ENCODE peak calls at places on chromosomes 5 and 9, in nine cellular contexts. I, Z, T, U, F, J, W, G and Q are unnamed samples.

GRCh38 chr5:152632380-152632779 is 227.3 kb upstream of the NMUR2 start:
- DNase-seq in I (no peak), J (no peak), W (no peak), T (no peak), Z (no peak), G (no peak), U (no peak), F (no peak), Q (no peak)

GRCh38 chr5:173310861-173311515 is 17.2 kb downstream of the STC2 start:
- DNase-seq in T (peak; percentile 57), G (peak; percentile 51), Z (no peak), W (no peak), F (no peak), U (no peak), J (no peak), I (no peak), Q (no peak)

GRCh38 chr9:77158772-77159513 is 18.4 kb upstream of the VPS13A start:
- DNase-seq in Z (no peak), G (peak; percentile 44), J (no peak), F (no peak), T (no peak), W (peak; percentile 55), I (no peak), U (no peak), Q (no peak)

GRCh38 chr9:29564564-29564963 is 1991.3 kb upstream of the C9orf72 start:
- DNase-seq in F (no peak), T (no peak), G (no peak), U (no peak), J (no peak), W (no peak), I (no peak), Z (no peak), Q (no peak)

GRCh38 chr9:127389391-127390242 is 7.4 kb upstream of the SLC2A8 start:
- DNase-seq in I (no peak), J (no peak), Z (peak; percentile 29), T (no peak), F (no peak), W (no peak), G (no peak), U (no peak), Q (no peak)

GRCh38 chr5:81183811-81184748 is 49.0 kb upstream of the CKMT2 start:
- DNase-seq in J (no peak), U (no peak), G (peak; percentile 80), T (no peak), Z (no peak), I (no peak), F (peak; percentile 68), W (no peak), Q (no peak)

GRCh38 chr9:74672237-74672636 is 175.1 kb downstream of the RORB start:
- DNase-seq in Z (no peak), T (no peak), I (no peak), U (no peak), W (peak; percentile 45), F (no peak), J (no peak), G (no peak), Q (no peak)

GRCh38 chr5:113214026-113214425 is 220.8 kb downstream of the TSSK1B start:
- DNase-seq in G (no peak), W (no peak), T (no peak), Z (no peak), F (no peak), I (no peak), J (no peak), U (no peak), Q (no peak)

GRCh38 chr9:115209601-115210306 is 91.8 kb upstream of the TNC start:
- DNase-seq in F (no peak), T (no peak), Z (no peak), J (peak; percentile 45), U (no peak), G (no peak), W (peak; percentile 70), I (no peak), Q (no peak)

GRCh38 chr5:108917596-108917995 is 169.9 kb downstream of the FER start:
- DNase-seq in J (no peak), F (no peak), U (no peak), T (no peak), Z (no peak), W (peak; percentile 77), G (no peak), I (no peak), Q (no peak)

GRCh38 chr5:115068239-115069086 is 101.2 kb downstream of the TRIM36 start:
- DNase-seq in G (no peak), W (peak; percentile 63), U (no peak), J (peak; percentile 53), F (peak; percentile 33), T (no peak), I (peak; percentile 2), Z (no peak), Q (peak; percentile 9)

GRCh38 chr5:124285071-124285470 is 461.4 kb downstream of the ZNF608 start:
- DNase-seq in U (no peak), W (no peak), T (no peak), F (no peak), G (no peak), I (no peak), Z (no peak), J (no peak), Q (no peak)

GRCh38 chr5:90909945-90910344 is 351.3 kb downstream of the ADGRV1 start:
- DNase-seq in J (no peak), G (no peak), F (no peak), Z (no peak), W (no peak), I (no peak), U (no peak), T (no peak), Q (no peak)

GRCh38 chr5:177604116-177604521 is 4.2 kb downstream of the B4GALT7 start:
- DNase-seq in U (no peak), W (no peak), J (no peak), G (no peak), Z (no peak), I (no peak), T (no peak), F (no peak), Q (no peak)

GRCh38 chr5:1524799-1525623 is 1.3 kb upstream of the LPCAT1 start:
- DNase-seq in U (no peak), T (peak; percentile 22), J (peak; percentile 38), W (no peak), Z (peak; percentile 36), I (no peak), G (no peak), F (no peak), Q (no peak)

GRCh38 chr5:115360036-115360685 is 63.7 kb upstream of the CCDC112 start:
- DNase-seq in W (peak; percentile 56), J (no peak), I (no peak), U (no peak), Z (no peak), F (no peak), G (no peak), T (no peak), Q (no peak)

GRCh38 chr9:104025945-104026344 is 68.2 kb upstream of the SMC2 start:
- DNase-seq in J (no peak), U (no peak), F (no peak), G (peak; percentile 4), W (no peak), I (no peak), Z (no peak), T (no peak), Q (no peak)

GRCh38 chr5:54309237-54309636 is 1.1 kb downstream of the ARL15 start:
- DNase-seq in F (no peak), J (no peak), W (no peak), G (no peak), I (no peak), Z (no peak), U (no peak), T (no peak), Q (no peak)

GRCh38 chr5:93279292-93279974 is 301.6 kb downstream of the NR2F1-AS1 start:
- DNase-seq in I (no peak), W (no peak), U (no peak), J (no peak), T (no peak), F (no peak), Z (no peak), G (no peak), Q (no peak)

GRCh38 chr9:124698265-124698664 is 72.8 kb downstream of the NR6A1 start:
- DNase-seq in W (peak; percentile 47), T (no peak), G (no peak), Z (no peak), I (no peak), J (no peak), U (no peak), F (no peak), Q (no peak)

GRCh38 chr5:149274964-149275363 is 3.3 kb downstream of the AFAP1L1 start:
- DNase-seq in I (no peak), U (no peak), J (no peak), F (no peak), W (no peak), Z (no peak), T (no peak), G (peak; percentile 38), Q (no peak)

GRCh38 chr5:370311-370958 is 48.9 kb downstream of the AHRR start:
- DNase-seq in Z (peak; percentile 34), U (no peak), J (peak; percentile 37), W (no peak), F (no peak), G (no peak), T (no peak), I (no peak), Q (no peak)

GRCh38 chr5:17411436-17411835 is 86.6 kb upstream of the TAF11L2 start:
- DNase-seq in W (no peak), J (no peak), G (peak; percentile 16), U (no peak), Z (no peak), F (no peak), T (no peak), I (no peak), Q (peak; percentile 29)

GRCh38 chr5:126446498-126447224 is 23.5 kb downstream of the GRAMD2B start:
- DNase-seq in W (no peak), J (peak; percentile 73), G (peak; percentile 38), T (no peak), Z (no peak), U (no peak), I (no peak), F (no peak), Q (no peak)

GRCh38 chr9:114296338-114296737 is 26.6 kb upstream of the ORM1 start:
- DNase-seq in Z (no peak), T (no peak), F (no peak), U (no peak), J (no peak), W (no peak), G (no peak), I (no peak), Q (no peak)

GRCh38 chr5:76303917-76304316 is 99.2 kb upstream of the IQGAP2 start:
- DNase-seq in J (peak; percentile 62), F (peak; percentile 91), I (no peak), Z (no peak), G (no peak), W (peak; percentile 82), T (no peak), U (no peak), Q (no peak)

GRCh38 chr9:109107402-109108240 is 12.1 kb downstream of the TMEM245 start:
- DNase-seq in G (peak; percentile 24), I (no peak), W (peak; percentile 50), F (no peak), J (no peak), U (no peak), T (no peak), Z (no peak), Q (no peak)

GRCh38 chr9:113886003-113886324 is 9.9 kb downstream of the ZNF618 start:
- DNase-seq in I (no peak), J (peak; percentile 39), W (no peak), T (no peak), G (no peak), Z (no peak), F (no peak), U (no peak), Q (no peak)

GRCh38 chr5:74375271-74375670 is 265.3 kb downstream of the ENC1 start:
- DNase-seq in U (no peak), J (no peak), G (no peak), T (no peak), Z (no peak), F (no peak), I (peak; percentile 29), W (no peak), Q (no peak)

GRCh38 chr9:91534374-91534773 is 110.7 kb upstream of the NFIL3 start:
- DNase-seq in Z (no peak), U (no peak), T (no peak), J (no peak), F (no peak), G (no peak), I (no peak), W (no peak), Q (no peak)

GRCh38 chr9:108056083-108056804 is 566.7 kb upstream of the KLF4 start:
- DNase-seq in J (no peak), I (no peak), F (no peak), G (peak; percentile 21), W (no peak), U (no peak), Z (no peak), T (no peak), Q (peak; percentile 37)